ENCODE peak calls at places on chromosomes 7 and 10, in four cellular contexts. G is K562, A is ovary, I is suprapubic skin. L is an unnamed sample.

GRCh38 chr10:52252322-52252721 is 61.8 kb upstream of the DKK1 start:
- DNase-seq in G (no peak), A (no peak), I (no peak), L (no peak)

GRCh38 chr7:50637725-50638643 is 72.8 kb upstream of the DDC start:
- DNase-seq in G (no peak), A (no peak), I (no peak), L (no peak)

GRCh38 chr10:124741281-124741921 is 2.8 kb downstream of the FAM53B start:
- DNase-seq in G (peak; percentile 68), A (peak; percentile 92), I (no peak), L (peak; percentile 87)

GRCh38 chr7:1917221-1918062 is 247.4 kb downstream of the ELFN1 start:
- DNase-seq in G (no peak), A (no peak), I (no peak), L (no peak)

GRCh38 chr10:46069771-46070463 is 23.8 kb upstream of the MSMB start:
- DNase-seq in G (no peak), A (no peak), I (peak; percentile 7), L (no peak)

GRCh38 chr7:5692845-5693278 is 88.6 kb downstream of the RNF216 start:
- DNase-seq in G (no peak), A (no peak), I (no peak), L (no peak)

GRCh38 chr10:112370424-112370819 is 3.5 kb upstream of the ACSL5 start:
- DNase-seq in G (no peak), A (no peak), I (no peak), L (no peak)

GRCh38 chr7:13359656-13360055 is 629.8 kb downstream of the ETV1 start:
- DNase-seq in G (no peak), A (no peak), I (no peak), L (no peak)

GRCh38 chr7:134933460-134934068 is 52.7 kb upstream of the AGBL3 start:
- DNase-seq in G (no peak), A (no peak), I (no peak), L (no peak)

GRCh38 chr10:26157734-26158133 is 58.8 kb upstream of the GAD2 start:
- DNase-seq in G (no peak), A (no peak), I (no peak), L (no peak)

GRCh38 chr7:127154958-127155357 is 97.8 kb downstream of the GRM8 start:
- DNase-seq in G (no peak), A (no peak), I (no peak), L (no peak)

GRCh38 chr7:83562289-83562688 is 86.7 kb downstream of the SEMA3E start:
- DNase-seq in G (no peak), A (no peak), I (no peak), L (no peak)

GRCh38 chr10:4825868-4826787 is at the start of gene AKR1E2:
- DNase-seq in G (peak; percentile 89), A (peak; percentile 80), I (peak; percentile 96), L (peak; percentile 84)

GRCh38 chr7:33423646-33424020 is 294.3 kb downstream of the BBS9 start:
- DNase-seq in G (peak; percentile 7), A (no peak), I (no peak), L (no peak)

GRCh38 chr7:106646256-106646655 is 14.7 kb downstream of the CCDC71L start:
- DNase-seq in G (no peak), A (no peak), I (no peak), L (no peak)

GRCh38 chr7:106358103-106358663 is 73.4 kb upstream of the NAMPT start:
- DNase-seq in G (no peak), A (no peak), I (no peak), L (no peak)

GRCh38 chr7:122442929-122443328 is 138.4 kb upstream of the FEZF1 start:
- DNase-seq in G (no peak), A (no peak), I (no peak), L (no peak)

GRCh38 chr7:2106506-2106905 is 126.2 kb downstream of the MAD1L1 start:
- DNase-seq in G (no peak), A (no peak), I (no peak), L (no peak)

GRCh38 chr7:74318043-74318442 is 28.8 kb downstream of the CLIP2 start:
- DNase-seq in G (no peak), A (no peak), I (no peak), L (no peak)

GRCh38 chr7:69577221-69577620 is 21.1 kb upstream of the AUTS2 start:
- DNase-seq in G (no peak), A (no peak), I (no peak), L (no peak)

GRCh38 chr10:117163061-117163953 is 25.2 kb upstream of the VAX1 start:
- DNase-seq in G (peak; percentile 12), A (no peak), I (no peak), L (no peak)

GRCh38 chr10:47438857-47439474 is 44.9 kb downstream of the ANXA8 start:
- DNase-seq in G (no peak), A (no peak), I (peak; percentile 67), L (peak; percentile 82)

GRCh38 chr10:128296608-128297007 is 170.4 kb upstream of the MKI67 start:
- DNase-seq in G (no peak), A (no peak), I (no peak), L (no peak)

GRCh38 chr10:50982989-50983388 is 91.3 kb upstream of the PRKG1 start:
- DNase-seq in G (no peak), A (no peak), I (no peak), L (no peak)

GRCh38 chr7:138460176-138460648 is at the start of gene TRIM24:
- DNase-seq in G (no peak), A (no peak), I (peak; percentile 97), L (no peak)

GRCh38 chr10:114967071-114967470 is 29.1 kb downstream of the TRUB1 start:
- DNase-seq in G (no peak), A (no peak), I (no peak), L (no peak)

GRCh38 chr10:67790534-67791408 is 47.2 kb downstream of the DNAJC12 start:
- DNase-seq in G (no peak), A (no peak), I (no peak), L (no peak)

GRCh38 chr7:101557978-101558741 is 70.9 kb downstream of the MYL10 start:
- DNase-seq in G (no peak), A (no peak), I (peak; percentile 65), L (no peak)

GRCh38 chr7:35908305-35909223 is 107.7 kb downstream of the SEPTIN7 start:
- DNase-seq in G (no peak), A (peak; percentile 22), I (no peak), L (no peak)

GRCh38 chr7:35905555-35905954 is 104.7 kb downstream of the SEPTIN7 start:
- DNase-seq in G (no peak), A (no peak), I (no peak), L (no peak)

GRCh38 chr7:35909870-35910357 is 109.1 kb downstream of the SEPTIN7 start:
- DNase-seq in G (no peak), A (no peak), I (no peak), L (no peak)

DNA sequence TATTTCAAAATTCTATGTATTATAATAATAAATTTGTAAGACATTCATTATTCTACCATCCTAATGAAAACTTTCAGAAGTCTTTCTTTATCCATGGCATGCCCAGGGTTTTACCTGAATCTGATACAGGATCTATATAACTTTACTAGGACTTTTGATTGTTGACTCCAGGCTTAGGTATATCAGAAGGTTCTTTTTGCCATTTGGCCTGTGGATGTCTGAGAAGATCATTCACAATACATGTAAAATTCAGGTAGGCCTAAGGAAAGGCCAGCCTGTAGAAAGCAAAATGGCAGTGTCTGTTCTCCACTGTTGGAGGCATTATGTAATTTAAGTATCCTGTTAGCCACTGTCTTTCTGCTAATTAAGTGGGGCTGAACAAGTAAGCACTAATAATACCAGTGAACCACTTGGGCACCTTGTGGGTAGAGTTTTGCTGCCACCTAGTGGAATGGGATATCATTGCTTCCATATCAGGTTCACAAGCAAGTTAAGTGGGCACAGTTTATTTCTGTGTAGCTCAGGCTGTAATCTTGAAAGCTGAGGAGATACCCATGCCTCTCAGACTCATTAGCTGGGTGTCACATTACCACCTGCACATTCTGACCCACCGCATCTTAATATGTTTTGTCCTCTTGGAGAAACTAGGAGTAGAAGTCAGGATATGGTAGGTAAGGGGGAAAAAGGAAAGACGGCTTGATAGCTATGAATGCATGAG is 105.5 kb downstream of the SEPTIN7 start:
- DNase-seq in G (peak; percentile 54), A (peak; percentile 76), I (no peak), L (peak; percentile 44)
- TF ChIP-seq POLR2A in G (peak; percentile 31), A (no peak), I (no peak), L (no peak)

DNA sequence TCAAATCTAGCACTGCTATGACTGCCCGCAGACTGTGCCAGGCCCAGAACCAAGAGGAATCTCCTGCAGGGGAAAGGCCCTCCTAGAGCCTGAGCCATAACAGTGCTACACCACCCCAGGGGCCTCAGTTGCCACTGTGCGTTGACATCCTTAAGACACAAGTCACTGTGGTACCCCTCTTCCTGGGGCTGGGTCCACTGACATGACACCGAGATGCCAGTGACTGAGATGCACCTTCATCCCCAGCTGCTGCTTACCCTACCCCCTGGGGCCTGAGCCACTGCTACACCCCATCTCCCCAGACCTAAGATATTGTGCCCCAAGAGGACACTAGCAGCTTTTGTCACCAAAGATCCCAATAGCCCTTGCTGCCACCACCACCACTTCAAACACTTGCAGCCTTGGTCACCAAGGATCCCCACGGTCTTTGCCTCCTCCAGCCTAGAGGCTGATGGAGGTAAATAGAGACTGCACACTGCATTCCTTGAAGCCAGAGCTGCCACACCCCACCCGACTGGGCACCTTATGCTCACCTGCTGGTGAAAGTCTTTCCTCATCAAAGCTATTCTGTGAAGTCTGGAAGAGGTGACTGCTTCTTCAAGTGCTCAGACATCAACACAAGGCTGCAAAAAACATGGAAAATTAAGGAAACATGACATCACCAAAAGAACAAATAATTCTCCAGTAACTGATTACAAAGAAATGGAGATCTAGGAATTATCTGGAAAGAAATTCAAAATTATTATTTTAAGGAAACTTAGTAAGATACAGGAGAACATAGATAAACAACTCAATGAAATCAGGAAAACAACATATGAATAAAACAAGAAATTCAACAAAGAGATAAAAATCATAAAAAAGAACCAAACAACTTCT is 40.4 kb upstream of the SHH start:
- DNase-seq in G (no peak), A (no peak), I (peak; percentile 70), L (no peak)
- TF ChIP-seq EP300 in G (no peak), A (no peak), I (no peak), L (no peak)

GRCh38 chr10:3067045-3067858 is at the start of gene PFKP:
- DNase-seq in G (peak; percentile 86), A (peak; percentile 36), I (no peak), L (no peak)
- TF ChIP-seq POLR2A in G (peak; percentile 82), A (no peak), I (peak; percentile 62), L (no peak)

GRCh38 chr10:15306881-15307280 is 64.2 kb downstream of the FAM171A1 start:
- DNase-seq in G (no peak), A (no peak), I (no peak), L (no peak)
- TF ChIP-seq EP300 in G (no peak), A (no peak), I (no peak), L (no peak)

L was measured in stomach.